ENCODE peak calls at places on chromosomes 3 and 15, in nine cellular contexts. T, P, D, U, F, R, W, Y and E are unnamed samples. For H3K36me3, the result is how much of the 10 kb centered on the place peaks cover.

GRCh38 chr3:126112531-126113237 is 28.8 kb upstream of the SLC41A3 start:
- DNase-seq in U (no peak), P (no peak), T (no peak), W (no peak), D (no peak), Y (no peak), R (peak), F (no peak), E (no peak)

GRCh38 chr15:79916424-79916823 is 19.6 kb upstream of the MTHFS start:
- DNase-seq in W (no peak), T (no peak), Y (peak), F (no peak), P (no peak), D (no peak), U (no peak), R (no peak), E (no peak)

GRCh38 chr15:98653686-98654085 is 5.3 kb downstream of the IGF1R start:
- DNase-seq in F (no peak), W (no peak), Y (no peak), R (no peak), U (no peak), T (no peak), P (no peak), D (no peak), E (no peak)

GRCh38 chr3:100783619-100784018 is 74.3 kb downstream of the TFG start:
- DNase-seq in U (no peak), R (no peak), W (no peak), D (no peak), T (no peak), Y (no peak), P (no peak), F (no peak), E (no peak)

GRCh38 chr15:56759450-56759845 is 26.1 kb upstream of the ZNF280D start:
- DNase-seq in U (no peak), P (peak), D (no peak), W (no peak), T (peak), Y (no peak), F (no peak), R (no peak), E (no peak)

GRCh38 chr15:28885630-28886430 is at the start of gene APBA2:
- DNase-seq in T (peak), D (no peak), U (peak), R (peak), Y (peak), F (no peak), P (no peak), W (peak), E (peak)

GRCh38 chr3:5093786-5094185 is 28.3 kb upstream of the ARL8B start:
- DNase-seq in P (no peak), W (no peak), R (no peak), U (no peak), Y (no peak), F (no peak), T (no peak), D (no peak), E (no peak)

GRCh38 chr15:69141286-69141701 is 19.1 kb upstream of the GLCE start:
- DNase-seq in R (peak), U (no peak), D (no peak), T (peak), W (no peak), F (no peak), Y (peak), P (no peak), E (peak)

GRCh38 chr3:195609229-195609628 is 25.5 kb upstream of the APOD start:
- DNase-seq in T (no peak), Y (no peak), D (no peak), R (no peak), W (no peak), P (no peak), U (peak), F (no peak), E (no peak)

GRCh38 chr3:9869955-9870354 is 10.1 kb downstream of the CIDEC start:
- DNase-seq in P (no peak), F (no peak), T (no peak), Y (no peak), U (no peak), D (no peak), R (no peak), W (no peak), E (no peak)

DNA sequence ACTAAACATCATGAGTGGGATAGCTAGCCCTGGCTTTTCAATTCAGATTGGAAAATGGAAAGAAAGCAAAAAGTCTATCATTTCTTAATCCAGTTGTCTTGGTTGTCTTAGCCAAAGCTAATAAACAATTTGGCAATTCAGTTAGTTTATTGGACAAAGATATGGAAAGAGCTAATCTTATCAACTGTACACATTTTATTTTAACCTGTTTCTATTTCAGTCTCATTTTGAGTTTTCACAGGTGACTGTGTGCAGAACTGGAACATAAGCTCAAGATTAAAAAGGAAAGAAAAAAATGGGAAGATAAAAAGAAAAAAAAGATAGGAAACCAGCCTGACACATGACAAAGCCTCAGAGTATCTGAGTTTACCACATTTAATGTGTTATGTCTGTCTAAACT is 642.6 kb downstream of the SQOR start:
- DNase-seq in T (no peak), D (no peak), W (no peak), P (no peak), Y (no peak), F (no peak), R (no peak), U (no peak), E (no peak)
- H3K36me3 ChIP-seq in T (under half), D (under half), W (under half), P (under half), Y (under half), F (under half), R (under half), U (under half), E (under half)

GRCh38 chr3:119524931-119525662 is 26.8 kb downstream of the TIMMDC1 start:
- DNase-seq in P (no peak), F (no peak), D (no peak), R (no peak), W (peak), U (no peak), Y (no peak), T (no peak), E (peak)

GRCh38 chr3:119530418-119530817 is 29.0 kb downstream of the CD80 start:
- DNase-seq in W (no peak), U (no peak), P (no peak), F (no peak), R (no peak), Y (no peak), T (no peak), D (no peak), E (no peak)

GRCh38 chr3:119529883-119530282 is 29.5 kb downstream of the CD80 start:
- DNase-seq in P (no peak), D (no peak), R (no peak), T (no peak), F (no peak), U (no peak), W (no peak), Y (no peak), E (no peak)

GRCh38 chr3:119527731-119528130 is 29.4 kb downstream of the TIMMDC1 start:
- DNase-seq in T (no peak), R (no peak), Y (no peak), W (no peak), P (no peak), U (no peak), F (no peak), D (no peak), E (no peak)
- H3K36me3 ChIP-seq in T (under half), R (under half), Y (under half), W (under half), P (under half), U (under half), F (under half), D (under half), E (under half)

DNA sequence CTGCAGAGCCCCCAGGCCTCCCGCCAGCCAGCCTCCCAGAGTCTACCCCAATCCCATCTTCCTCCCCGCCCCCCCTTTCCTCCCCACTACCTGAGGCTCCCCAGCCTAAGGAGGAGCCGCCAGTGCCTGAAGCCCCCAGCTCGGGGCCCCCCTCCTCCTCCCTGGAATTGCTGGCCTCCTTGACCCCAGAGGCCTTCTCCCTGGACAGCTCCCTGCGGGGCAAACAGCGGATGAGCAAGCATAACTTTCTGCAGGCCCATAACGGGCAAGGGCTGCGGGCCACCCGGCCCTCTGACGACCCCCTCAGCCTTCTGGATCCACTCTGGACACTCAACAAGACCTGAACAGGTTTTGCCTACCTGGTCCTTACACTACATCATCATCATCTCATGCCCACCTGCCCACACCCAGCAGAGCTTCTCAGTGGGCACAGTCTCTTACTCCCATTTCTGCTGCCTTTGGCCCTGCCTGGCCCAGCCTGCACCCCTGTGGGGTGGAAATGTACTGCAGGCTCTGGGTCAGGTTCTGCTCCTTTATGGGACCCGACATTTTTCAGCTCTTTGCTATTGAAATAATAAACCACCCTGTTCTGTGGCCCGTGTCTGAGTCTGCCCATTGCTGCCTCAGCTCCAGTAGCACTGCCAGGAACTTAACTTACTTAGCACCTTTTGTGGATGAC is 32.2 kb downstream of the PTPN23 start:
- DNase-seq in D (no peak), P (no peak), W (no peak), U (no peak), T (no peak), R (no peak), F (no peak), Y (no peak), E (no peak)
- H3K36me3 ChIP-seq in D (under half), P (half or more), W (under half), U (half or more), T (under half), R (under half), F (half or more), Y (under half), E (under half)

DNA sequence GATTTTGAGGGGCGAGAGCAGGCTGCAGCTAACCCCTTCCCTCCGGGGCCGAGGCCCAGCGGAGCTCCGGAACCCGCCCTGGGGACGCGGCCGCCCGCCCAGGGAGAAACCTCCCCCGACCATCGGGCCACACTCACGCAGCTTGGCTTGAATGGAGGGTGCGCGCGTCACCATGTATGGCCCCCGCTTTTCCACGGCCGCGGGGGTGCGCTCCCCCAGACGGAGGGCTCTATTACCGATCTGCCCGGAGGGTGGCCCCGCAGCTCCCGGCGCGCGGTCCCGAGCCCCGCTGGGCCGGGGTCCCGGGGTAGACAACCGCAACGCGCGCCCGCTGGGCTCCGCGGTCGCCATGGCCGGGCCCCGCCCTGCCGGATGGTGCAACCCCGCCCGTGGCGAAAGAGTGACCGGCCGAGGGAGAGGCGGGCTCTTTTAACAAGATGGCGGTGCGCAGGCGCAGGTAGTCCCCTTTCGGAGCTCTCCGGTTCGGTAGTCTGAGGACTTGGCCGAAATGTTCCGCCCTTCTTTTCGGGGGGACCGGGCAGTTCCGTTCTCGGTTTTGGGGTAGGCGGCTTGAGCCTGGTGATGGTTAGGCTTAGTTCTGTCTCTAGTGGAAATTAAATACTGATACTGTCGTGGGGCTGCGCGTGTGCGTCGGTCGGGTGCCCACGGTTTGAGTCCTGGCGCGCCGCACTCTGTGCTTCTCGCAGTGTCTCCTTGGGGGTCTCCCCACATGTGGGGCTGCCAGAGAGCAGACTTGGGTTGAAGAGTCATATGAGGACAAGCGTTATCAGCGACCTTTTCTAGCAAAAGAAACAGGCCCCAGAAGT is at the start of gene FAM219B:
- DNase-seq in U (peak), W (peak), R (peak), Y (peak), D (peak), P (peak), T (peak), F (peak), E (peak)
- H3K36me3 ChIP-seq in U (under half), W (under half), R (under half), Y (under half), D (under half), P (under half), T (under half), F (under half), E (under half)

GRCh38 chr3:129211345-129211744 is 27.6 kb upstream of the CNBP start:
- DNase-seq in R (no peak), U (no peak), W (no peak), D (no peak), P (no peak), Y (no peak), F (no peak), T (no peak), E (no peak)
- H3K36me3 ChIP-seq in R (under half), U (under half), W (under half), D (under half), P (under half), Y (under half), F (under half), T (under half), E (under half)

DNA sequence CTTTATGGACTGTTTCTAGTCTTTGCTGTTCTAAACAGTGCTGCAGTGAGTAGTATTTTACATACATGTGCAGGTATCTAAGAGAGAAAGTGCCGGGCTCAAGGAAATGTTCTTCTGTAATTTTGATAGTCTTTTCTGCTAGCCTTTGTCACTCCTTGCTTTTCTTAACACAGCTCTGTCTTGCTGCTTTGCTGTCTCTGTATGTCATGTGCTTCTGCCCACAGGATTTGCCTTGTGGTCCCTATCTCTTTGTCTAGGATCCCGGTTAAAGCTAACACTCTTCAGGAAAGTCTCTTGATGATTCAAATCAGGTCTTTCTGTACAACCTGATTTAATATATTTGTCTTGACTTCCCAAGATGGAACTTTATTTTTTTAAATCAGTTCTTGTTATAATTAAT is 31.4 kb upstream of the FBXL22 start:
- DNase-seq in T (no peak), D (no peak), R (no peak), P (no peak), Y (no peak), W (no peak), U (no peak), F (no peak), E (no peak)
- H3K36me3 ChIP-seq in T (under half), D (under half), R (half or more), P (half or more), Y (under half), W (under half), U (half or more), F (half or more), E (half or more)

GRCh38 chr15:94360251-94360671 is 128.9 kb downstream of the MCTP2 start:
- DNase-seq in P (no peak), R (no peak), W (no peak), D (no peak), Y (no peak), T (no peak), U (no peak), F (no peak), E (no peak)
- H3K36me3 ChIP-seq in P (under half), R (under half), W (under half), D (under half), Y (under half), T (under half), U (under half), F (under half), E (under half)

DNA sequence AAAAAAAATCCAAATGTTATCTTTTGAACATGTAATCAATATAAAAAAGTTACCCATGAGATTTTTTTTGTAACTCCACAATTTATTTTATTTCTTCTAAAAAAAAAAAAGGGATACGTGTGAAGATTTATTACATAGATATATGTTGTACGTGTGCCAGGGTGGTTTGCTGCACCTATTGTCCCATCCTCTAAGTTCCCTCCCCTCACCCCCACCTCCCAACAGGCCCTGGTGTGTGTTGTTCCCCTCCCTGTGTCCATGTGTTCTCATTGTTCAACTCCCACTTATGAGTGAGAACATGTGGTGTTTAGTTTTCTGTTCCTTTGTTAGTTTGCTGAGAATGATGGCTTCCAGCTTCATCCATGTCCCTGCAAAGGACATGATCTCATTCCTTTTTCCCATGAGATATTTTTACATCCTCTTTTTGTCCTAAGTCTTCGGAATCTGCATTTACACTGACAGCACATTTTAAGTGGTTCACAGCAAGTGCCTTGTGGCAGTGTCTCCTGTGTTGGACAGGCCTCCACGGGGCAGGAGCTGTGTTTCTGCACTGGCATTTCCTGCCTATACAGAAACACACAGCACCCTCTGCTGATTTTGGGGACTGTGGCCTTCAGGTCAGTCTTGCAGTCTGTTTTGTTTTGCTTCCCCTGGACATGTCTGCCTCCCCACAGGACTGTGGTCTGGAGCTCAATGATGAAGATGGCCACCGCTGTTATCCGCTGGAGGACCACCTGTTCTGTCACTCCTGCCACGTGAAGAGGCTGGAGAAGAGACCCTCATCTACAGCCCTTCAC is 12.8 kb upstream of the SACM1L start:
- DNase-seq in Y (no peak), W (no peak), F (no peak), R (no peak), D (peak), U (peak), T (no peak), P (no peak), E (no peak)
- H3K36me3 ChIP-seq in Y (under half), W (under half), F (under half), R (half or more), D (under half), U (under half), T (under half), P (under half), E (under half)

DNA sequence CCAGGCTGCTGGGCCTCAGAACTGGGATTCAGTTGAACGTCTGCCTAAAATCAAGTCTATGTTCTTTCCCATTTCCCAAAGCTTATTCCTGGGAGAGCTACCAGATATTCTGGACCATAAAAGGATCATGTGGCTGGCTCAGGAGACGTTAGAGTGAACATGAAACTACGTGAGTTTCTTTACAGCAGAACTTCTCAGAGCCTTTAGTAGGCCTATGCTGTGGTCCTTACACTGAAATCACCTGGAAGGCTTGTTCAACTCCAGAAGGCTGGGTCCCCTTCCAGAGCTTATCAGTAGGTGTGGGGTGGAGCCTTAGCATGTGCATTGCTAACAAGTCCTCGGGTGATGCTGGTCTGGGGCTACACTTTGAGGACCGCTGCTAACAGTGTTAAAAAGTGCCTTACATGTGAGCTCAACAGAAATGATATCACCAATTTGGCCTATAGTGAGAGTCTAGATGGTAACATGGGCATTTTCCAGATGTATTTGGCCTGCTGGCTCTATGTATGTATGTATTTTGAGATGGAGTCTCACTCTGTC is 50.7 kb downstream of the LMCD1 start:
- DNase-seq in Y (no peak), F (no peak), D (no peak), T (no peak), U (no peak), R (no peak), W (no peak), P (no peak), E (no peak)
- H3K36me3 ChIP-seq in Y (under half), F (under half), D (under half), T (under half), U (under half), R (half or more), W (under half), P (half or more), E (half or more)

GRCh38 chr15:92903956-92904831 is 4.1 kb downstream of the CHD2 start:
- DNase-seq in P (peak), F (peak), D (peak), T (peak), U (peak), W (peak), Y (peak), R (peak), E (peak)

GRCh38 chr15:92902020-92902419 is 1.9 kb downstream of the CHD2 start:
- DNase-seq in F (no peak), U (no peak), Y (no peak), W (no peak), R (no peak), D (no peak), T (no peak), P (no peak), E (no peak)

GRCh38 chr15:92902723-92903587 is 2.8 kb downstream of the CHD2 start:
- DNase-seq in F (no peak), P (no peak), T (no peak), W (no peak), D (peak), Y (no peak), U (no peak), R (no peak), E (no peak)

GRCh38 chr15:92904832-92905640 is 4.9 kb downstream of the CHD2 start:
- DNase-seq in F (no peak), U (no peak), T (no peak), P (no peak), D (no peak), R (no peak), Y (no peak), W (no peak), E (no peak)

GRCh38 chr15:92903588-92903955 is 3.4 kb downstream of the CHD2 start:
- DNase-seq in U (no peak), W (no peak), F (no peak), D (no peak), P (no peak), Y (no peak), R (no peak), T (no peak), E (no peak)
- H3K36me3 ChIP-seq in U (under half), W (under half), F (half or more), D (under half), P (under half), Y (under half), R (half or more), T (under half), E (under half)